ENCODE peak calls at places on chromosomes 2 and 18, in eight cellular contexts. I is tibial nerve, M is cardiac muscle cell, Y is H1, A is adrenal gland, X is Karpas-422, O is psoas muscle, N is right lobe of liver. G is an unnamed sample. For H3K4me1 and H3K27me3, the result is how much of the 10 kb centered on the place peaks cover.

GRCh38 chr2:186695081-186695756 is 1.4 kb downstream of the FAM171B start:
- DNase-seq in X (peak), M (no peak), I (no peak), A (peak), O (no peak), N (no peak), Y (no peak), G (peak)

GRCh38 chr18:22282311-22283235 is 113.2 kb downstream of the GATA6 start:
- DNase-seq in X (no peak), M (no peak), A (no peak), O (no peak), I (no peak), Y (no peak), N (no peak), G (no peak)

GRCh38 chr2:17793803-17794349 is 22.4 kb upstream of the MSGN1 start:
- DNase-seq in X (no peak), A (no peak), Y (no peak), M (no peak), N (no peak), O (no peak), I (no peak), G (peak)

GRCh38 chr18:70419526-70419925 is 130.7 kb downstream of the SOCS6 start:
- DNase-seq in X (no peak), A (no peak), M (no peak), O (no peak), N (no peak), Y (no peak), I (no peak), G (no peak)

GRCh38 chr2:11220445-11220844 is 65.2 kb downstream of the SLC66A3 start:
- DNase-seq in I (no peak), O (no peak), Y (no peak), X (no peak), A (no peak), N (no peak), M (no peak), G (no peak)

GRCh38 chr2:158723311-158723838 is 71.7 kb upstream of the DAPL1 start:
- DNase-seq in N (no peak), X (no peak), Y (no peak), A (no peak), O (no peak), M (no peak), I (no peak), G (no peak)

GRCh38 chr18:8448091-8448490 is 161.1 kb upstream of the RAB12 start:
- DNase-seq in Y (no peak), M (no peak), A (no peak), X (no peak), N (no peak), I (no peak), O (no peak), G (no peak)

GRCh38 chr2:7405861-7406715 is 488.9 kb downstream of the RNF144A start:
- DNase-seq in N (no peak), M (no peak), X (no peak), I (no peak), O (no peak), A (no peak), Y (no peak), G (no peak)

GRCh38 chr2:31831585-31831984 is 179.2 kb downstream of the MEMO1 start:
- DNase-seq in Y (no peak), M (no peak), I (no peak), X (no peak), A (no peak), N (no peak), O (no peak), G (no peak)

GRCh38 chr2:128732976-128733431 is 414.3 kb upstream of the HS6ST1 start:
- DNase-seq in A (peak), Y (no peak), I (peak), X (peak), O (no peak), M (no peak), N (no peak), G (no peak)

GRCh38 chr2:175025946-175026345 is 20.8 kb upstream of the CHN1 start:
- DNase-seq in I (no peak), N (no peak), O (no peak), X (no peak), Y (no peak), M (no peak), A (no peak), G (no peak)

GRCh38 chr2:85922210-85922609 is 33.4 kb upstream of the ST3GAL5 start:
- DNase-seq in O (no peak), I (no peak), A (no peak), M (no peak), Y (no peak), X (no peak), N (no peak), G (no peak)

GRCh38 chr2:133424876-133425275 is 143.4 kb downstream of the NCKAP5 start:
- DNase-seq in M (no peak), N (no peak), O (no peak), I (no peak), A (no peak), Y (no peak), X (peak), G (no peak)

GRCh38 chr2:47041065-47041464 is 114.0 kb downstream of the STPG4 start:
- DNase-seq in Y (no peak), X (no peak), I (no peak), N (peak), M (peak), A (no peak), O (peak), G (peak)

GRCh38 chr18:70720607-70721006 is 431.8 kb downstream of the SOCS6 start:
- DNase-seq in N (no peak), O (no peak), I (no peak), M (no peak), Y (no peak), A (no peak), X (no peak), G (no peak)

GRCh38 chr2:191220671-191221070 is 24.5 kb upstream of the MYO1B start:
- DNase-seq in X (no peak), I (no peak), Y (no peak), A (no peak), N (no peak), M (no peak), O (no peak), G (no peak)

GRCh38 chr18:67475673-67476072 is 40.8 kb downstream of the DSEL start:
- DNase-seq in I (no peak), Y (no peak), M (no peak), O (no peak), N (no peak), A (no peak), X (no peak), G (no peak)

GRCh38 chr2:136347976-136348375 is 230.0 kb upstream of the CXCR4 start:
- DNase-seq in M (no peak), A (no peak), N (no peak), X (no peak), Y (no peak), I (no peak), O (no peak), G (no peak)

GRCh38 chr18:23943903-23944624 is 70.5 kb upstream of the TTC39C start:
- DNase-seq in Y (no peak), M (no peak), N (no peak), O (no peak), X (no peak), I (no peak), A (no peak), G (no peak)

GRCh38 chr2:105409717-105410116 is 10.9 kb upstream of the FHL2 start:
- DNase-seq in N (peak), X (no peak), A (peak), O (peak), I (peak), M (no peak), Y (no peak), G (no peak)

GRCh38 chr2:96760986-96761832 is 507 bp downstream of the CNNM4 start:
- DNase-seq in M (no peak), I (no peak), O (no peak), Y (no peak), A (peak), X (no peak), N (peak), G (peak)

GRCh38 chr2:215435261-215435808 is 533 bp downstream of the FN1 start:
- DNase-seq in M (peak), I (no peak), A (peak), O (peak), X (no peak), Y (no peak), N (no peak), G (peak)

GRCh38 chr2:200310545-200310971 is 4.1 kb downstream of the SPATS2L start:
- DNase-seq in N (no peak), X (no peak), I (no peak), A (no peak), O (no peak), M (no peak), Y (no peak), G (peak)

GRCh38 chr2:31429759-31430438 is 15.4 kb upstream of the XDH start:
- DNase-seq in Y (no peak), O (no peak), I (no peak), A (no peak), X (no peak), M (no peak), N (no peak), G (no peak)

GRCh38 chr2:64913357-64913869 is 75.8 kb upstream of the SLC1A4 start:
- DNase-seq in Y (peak), N (peak), M (peak), O (no peak), X (peak), A (no peak), I (no peak), G (peak)

GRCh38 chr2:11933854-11934253 is 187.4 kb downstream of the LPIN1 start:
- DNase-seq in A (no peak), X (peak), O (no peak), Y (no peak), I (no peak), N (no peak), M (no peak), G (no peak)

GRCh38 chr2:106193491-106193976 is 567 bp downstream of the UXS1 start:
- DNase-seq in X (peak), O (peak), A (peak), N (peak), I (no peak), Y (no peak), M (peak), G (no peak)

GRCh38 chr2:146370821-146371220 is 1474.0 kb upstream of the ACVR2A start:
- DNase-seq in Y (no peak), N (no peak), O (no peak), X (no peak), I (no peak), M (no peak), A (no peak), G (no peak)

GRCh38 chr2:149606251-149606811 is 18.8 kb upstream of the MMADHC start:
- DNase-seq in M (no peak), Y (no peak), A (no peak), X (no peak), O (no peak), N (no peak), I (no peak), G (no peak)

GRCh38 chr18:13629841-13630747 is 96.3 kb downstream of the FAM210A start:
- DNase-seq in M (peak), A (peak), N (no peak), X (peak), O (no peak), Y (no peak), I (peak), G (peak)

GRCh38 chr2:1593371-1594205 is 150.7 kb downstream of the PXDN start:
- DNase-seq in A (no peak), N (no peak), I (no peak), O (peak), Y (no peak), M (peak), X (no peak), G (peak)

GRCh38 chr2:224594840-224595239 is 9.7 kb upstream of the CUL3 start:
- DNase-seq in A (no peak), M (no peak), Y (no peak), N (no peak), I (no peak), O (no peak), X (peak), G (no peak)

GRCh38 chr18:55998071-55998522 is 410.1 kb upstream of the TCF4 start:
- DNase-seq in O (no peak), Y (no peak), A (no peak), N (no peak), X (no peak), M (peak), I (no peak), G (peak)
- H3K4me1 ChIP-seq in O (under half), Y (under half), A (under half), N (under half), X (under half), M (under half), I (under half), G (under half)

GRCh38 chr2:176120369-176121307 is 1.9 kb upstream of the HOXD9 start:
- DNase-seq in A (no peak), Y (no peak), O (no peak), M (no peak), X (no peak), I (no peak), N (no peak), G (no peak)

GRCh38 chr2:176115883-176116813 is at the start of gene HOXD10:
- DNase-seq in Y (no peak), M (no peak), O (peak), X (no peak), I (no peak), A (peak), N (no peak), G (no peak)

GRCh38 chr2:176117162-176117822 is 714 bp downstream of the HOXD10 start:
- DNase-seq in A (no peak), Y (no peak), I (no peak), O (no peak), M (no peak), X (no peak), N (no peak), G (no peak)

GRCh38 chr2:176118606-176119370 is 2.2 kb downstream of the HOXD10 start:
- DNase-seq in Y (no peak), X (peak), N (no peak), I (no peak), A (peak), O (no peak), M (no peak), G (peak)

DNA sequence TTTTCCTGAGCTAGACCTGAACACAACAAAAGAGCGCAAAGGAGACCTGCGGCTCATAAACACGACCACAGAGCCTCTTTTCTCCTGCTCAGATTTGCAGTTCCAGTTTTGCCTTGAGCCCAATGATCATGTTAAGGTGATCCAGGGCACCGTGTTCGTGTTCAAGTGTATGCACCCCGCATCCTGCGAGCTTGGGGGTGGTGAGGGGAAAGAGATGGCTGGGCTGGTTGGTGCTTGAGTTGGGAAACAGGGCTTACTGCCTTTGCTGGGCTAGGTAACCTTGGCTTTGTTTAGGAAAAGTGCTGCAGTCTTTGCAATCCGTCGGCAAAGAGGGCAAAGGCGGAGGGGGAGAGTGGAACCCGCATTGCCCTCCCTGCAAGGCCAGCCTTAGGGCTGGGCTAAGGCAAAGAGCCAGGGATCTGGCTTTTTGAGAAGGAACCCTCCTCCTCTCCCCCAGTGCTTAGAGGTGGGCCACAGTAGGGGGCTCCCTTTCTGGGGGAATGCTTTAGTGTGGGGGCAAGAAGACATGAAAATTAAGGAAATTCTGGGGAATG is 1.3 kb downstream of the HOXD10 start:
- DNase-seq in A (no peak), Y (no peak), I (no peak), X (no peak), M (no peak), N (no peak), O (no peak), G (no peak)
- H3K4me3 ChIP-seq in A (no peak), Y (no peak), I (no peak), X (no peak), M (no peak), N (no peak), O (no peak), G (no peak)

DNA sequence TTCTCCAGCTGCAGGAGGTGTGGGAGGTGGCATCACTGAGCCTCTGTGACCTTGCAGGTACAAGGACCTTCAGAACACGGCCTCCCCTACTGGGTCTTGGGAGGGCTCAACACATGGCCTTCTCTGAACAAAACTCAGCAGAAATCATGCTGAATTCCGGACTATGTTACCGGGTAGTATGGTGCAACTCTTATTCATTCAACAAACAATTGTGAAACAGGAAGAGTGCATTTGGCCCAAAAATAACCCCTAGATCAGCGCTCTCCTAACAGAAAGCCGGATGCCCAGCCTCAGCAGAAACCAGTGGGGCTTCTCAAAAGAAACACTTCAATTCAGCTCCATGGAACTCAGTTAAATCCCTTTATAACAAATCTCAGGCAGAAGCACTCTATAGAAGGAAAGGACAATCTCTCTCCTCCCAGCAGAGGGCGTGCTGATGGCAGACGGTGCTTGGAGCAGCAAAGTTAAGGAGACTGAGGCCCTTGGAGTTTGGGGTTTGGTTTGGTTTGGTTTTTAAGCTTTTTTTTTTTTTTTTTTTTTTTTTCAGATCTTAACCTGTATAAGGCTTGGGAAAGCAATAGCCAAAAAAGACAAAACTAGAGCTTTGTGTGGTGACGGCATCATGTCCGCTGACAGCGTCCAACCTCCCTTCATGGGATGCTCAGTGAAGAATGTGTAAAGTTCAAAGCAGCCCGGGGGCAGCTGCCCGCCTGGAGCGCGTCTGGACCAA is 104.2 kb upstream of the SALL3 start:
- DNase-seq in M (peak), O (no peak), Y (peak), A (peak), I (peak), X (peak), N (no peak), G (peak)
- H3K27me3 ChIP-seq in M (under half), O (under half), Y (under half), A (under half), I (under half), X (under half), N (under half), G (under half)

DNA sequence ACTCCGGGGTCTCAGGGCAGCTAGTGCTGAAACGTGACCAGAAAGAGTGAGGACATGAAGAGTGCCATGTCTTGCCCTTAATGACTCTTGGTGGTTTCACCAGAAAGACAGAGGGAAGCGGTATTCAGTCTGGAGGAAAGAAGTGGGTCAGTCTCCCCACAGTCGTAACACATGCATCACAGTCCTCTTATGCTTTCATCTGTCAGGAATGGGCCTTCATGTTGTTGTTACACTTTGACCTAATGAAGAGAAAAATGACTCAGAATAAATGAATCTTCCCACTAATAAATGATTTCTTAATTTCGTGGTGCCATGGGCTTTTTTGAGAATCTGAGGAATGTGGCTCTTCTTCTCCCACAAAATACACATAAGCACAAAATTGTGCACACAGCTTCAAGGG is 103.2 kb downstream of the SLC8A1 start:
- DNase-seq in M (no peak), X (no peak), O (no peak), A (no peak), N (no peak), I (no peak), Y (no peak), G (no peak)
- H3K4me1 ChIP-seq in M (under half), X (under half), O (under half), A (under half), N (under half), I (under half), Y (under half), G (under half)

GRCh38 chr2:18842836-18843235 is 253.5 kb upstream of the NT5C1B start:
- DNase-seq in O (no peak), M (peak), I (no peak), A (no peak), X (no peak), N (no peak), Y (no peak), G (no peak)

GRCh38 chr2:18845854-18846253 is 256.5 kb upstream of the NT5C1B start:
- DNase-seq in A (no peak), I (no peak), X (no peak), N (no peak), M (no peak), O (no peak), Y (no peak), G (no peak)

GRCh38 chr2:18836436-18836835 is 247.1 kb upstream of the NT5C1B start:
- DNase-seq in M (no peak), X (no peak), O (no peak), Y (no peak), A (no peak), N (no peak), I (no peak), G (no peak)

GRCh38 chr2:18837233-18837632 is 247.9 kb upstream of the NT5C1B start:
- DNase-seq in A (no peak), M (no peak), Y (no peak), X (no peak), O (no peak), N (no peak), I (no peak), G (no peak)

DNA sequence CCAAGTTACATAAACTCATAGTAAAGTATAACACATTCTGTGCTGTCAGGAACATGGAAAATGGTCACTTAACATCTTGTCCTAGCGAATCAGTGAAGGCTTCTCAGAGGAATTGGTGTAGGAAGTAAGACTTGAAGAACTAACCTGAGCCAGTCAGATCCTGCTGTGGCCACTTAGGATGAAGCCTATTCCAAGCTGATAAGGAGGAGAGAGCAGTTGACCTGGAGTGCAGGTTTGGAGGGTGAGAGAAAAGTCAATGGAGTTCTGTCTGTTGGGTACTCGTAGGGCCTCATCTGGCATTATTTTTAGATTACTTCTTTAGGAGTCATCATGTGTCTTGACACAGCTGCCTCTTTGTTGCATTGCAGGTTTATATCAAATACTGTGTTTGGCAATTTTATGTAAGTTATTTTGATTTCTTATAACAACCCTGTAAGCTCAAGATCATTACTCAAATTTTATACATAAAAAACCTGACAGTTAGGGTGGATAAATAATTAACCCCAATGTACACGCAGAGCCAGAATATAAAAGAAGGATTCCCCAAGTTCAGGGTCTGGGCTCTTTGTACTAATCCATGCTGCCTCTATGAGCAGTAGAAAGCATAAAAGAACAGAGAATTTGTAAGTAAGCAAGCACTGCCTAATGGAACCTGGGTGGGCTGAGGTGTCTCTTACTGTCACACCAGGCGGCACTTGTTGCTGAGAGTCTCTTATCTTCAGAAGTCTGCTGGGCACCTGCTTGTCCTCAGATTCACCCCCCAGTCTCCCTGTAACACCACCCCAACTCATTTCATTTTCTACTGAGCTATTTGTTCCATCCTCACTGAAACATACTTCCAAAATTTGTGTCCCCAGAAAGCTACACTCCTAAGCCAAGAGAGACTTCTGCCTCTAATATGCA is 252.1 kb upstream of the NT5C1B start:
- DNase-seq in N (no peak), X (no peak), A (no peak), I (no peak), O (no peak), Y (no peak), M (peak), G (no peak)
- H3K4me3 ChIP-seq in N (no peak), X (no peak), A (no peak), I (no peak), O (no peak), Y (no peak), M (no peak), G (no peak)